ENCODE peak calls at places on chromosomes 3 and 15, in nine cellular contexts. One of them, this sample, is unnamed.

GRCh38 chr15:74470631-74471396 is 9.9 kb upstream of the UBL7 start:
- DNase-seq in AG08396: no peak
- DNase-seq in A549: no peak
- DNase-seq in stimulated activated CD4-positive, alpha-beta T cell treated with anti-CD3 and anti-CD28 coated beads, Interleukin-1b, Interleukin-23, amount 100 ng/mL, for 1 hour: no peak
- DNase-seq in HT1080: no peak
- DNase-seq in aorta: no peak
- DNase-seq in GM23338: no peak
- DNase-seq in left lung: no peak
- DNase-seq in BE2C: no peak
- DNase-seq in this sample: no peak

GRCh38 chr3:15628967-15629366 is 27.4 kb downstream of the BTD start:
- DNase-seq in AG08396: no peak
- DNase-seq in A549: no peak
- DNase-seq in stimulated activated CD4-positive, alpha-beta T cell treated with anti-CD3 and anti-CD28 coated beads, Interleukin-1b, Interleukin-23, amount 100 ng/mL, for 1 hour: no peak
- DNase-seq in HT1080: peak
- DNase-seq in aorta: no peak
- DNase-seq in GM23338: no peak
- DNase-seq in left lung: no peak
- DNase-seq in BE2C: no peak
- DNase-seq in this sample: no peak

GRCh38 chr3:189049458-189050231 is 122.1 kb upstream of the TPRG1 start:
- DNase-seq in AG08396: no peak
- DNase-seq in A549: no peak
- DNase-seq in stimulated activated CD4-positive, alpha-beta T cell treated with anti-CD3 and anti-CD28 coated beads, Interleukin-1b, Interleukin-23, amount 100 ng/mL, for 1 hour: no peak
- DNase-seq in HT1080: no peak
- DNase-seq in aorta: no peak
- DNase-seq in GM23338: peak
- DNase-seq in left lung: no peak
- DNase-seq in BE2C: no peak
- DNase-seq in this sample: no peak

GRCh38 chr3:34305266-34305665 is 506.8 kb downstream of the PDCD6IP start:
- DNase-seq in AG08396: no peak
- DNase-seq in A549: no peak
- DNase-seq in stimulated activated CD4-positive, alpha-beta T cell treated with anti-CD3 and anti-CD28 coated beads, Interleukin-1b, Interleukin-23, amount 100 ng/mL, for 1 hour: no peak
- DNase-seq in HT1080: no peak
- DNase-seq in aorta: no peak
- DNase-seq in GM23338: no peak
- DNase-seq in left lung: no peak
- DNase-seq in BE2C: no peak
- DNase-seq in this sample: no peak

GRCh38 chr15:101127503-101128076 is 124.3 kb downstream of the CHSY1 start:
- DNase-seq in AG08396: peak
- DNase-seq in A549: no peak
- DNase-seq in stimulated activated CD4-positive, alpha-beta T cell treated with anti-CD3 and anti-CD28 coated beads, Interleukin-1b, Interleukin-23, amount 100 ng/mL, for 1 hour: no peak
- DNase-seq in HT1080: peak
- DNase-seq in aorta: peak
- DNase-seq in GM23338: no peak
- DNase-seq in left lung: no peak
- DNase-seq in BE2C: peak
- DNase-seq in this sample: peak

GRCh38 chr15:37618368-37618767 is 316.1 kb upstream of the TMCO5A start:
- DNase-seq in AG08396: no peak
- DNase-seq in A549: no peak
- DNase-seq in stimulated activated CD4-positive, alpha-beta T cell treated with anti-CD3 and anti-CD28 coated beads, Interleukin-1b, Interleukin-23, amount 100 ng/mL, for 1 hour: no peak
- DNase-seq in HT1080: no peak
- DNase-seq in aorta: no peak
- DNase-seq in GM23338: no peak
- DNase-seq in left lung: no peak
- DNase-seq in BE2C: no peak
- DNase-seq in this sample: no peak

GRCh38 chr3:38489766-38490165 is 6.4 kb upstream of the EXOG start:
- DNase-seq in AG08396: no peak
- DNase-seq in A549: no peak
- DNase-seq in stimulated activated CD4-positive, alpha-beta T cell treated with anti-CD3 and anti-CD28 coated beads, Interleukin-1b, Interleukin-23, amount 100 ng/mL, for 1 hour: no peak
- DNase-seq in HT1080: no peak
- DNase-seq in aorta: no peak
- DNase-seq in GM23338: no peak
- DNase-seq in left lung: no peak
- DNase-seq in BE2C: no peak
- DNase-seq in this sample: no peak

GRCh38 chr3:196454935-196455334 is 22.7 kb upstream of the UBXN7 start:
- DNase-seq in AG08396: no peak
- DNase-seq in A549: no peak
- DNase-seq in stimulated activated CD4-positive, alpha-beta T cell treated with anti-CD3 and anti-CD28 coated beads, Interleukin-1b, Interleukin-23, amount 100 ng/mL, for 1 hour: no peak
- DNase-seq in HT1080: no peak
- DNase-seq in aorta: no peak
- DNase-seq in GM23338: no peak
- DNase-seq in left lung: no peak
- DNase-seq in BE2C: no peak
- DNase-seq in this sample: peak

GRCh38 chr3:10015476-10015904 is 10.7 kb upstream of the FANCD2 start:
- DNase-seq in AG08396: peak
- DNase-seq in A549: peak
- DNase-seq in stimulated activated CD4-positive, alpha-beta T cell treated with anti-CD3 and anti-CD28 coated beads, Interleukin-1b, Interleukin-23, amount 100 ng/mL, for 1 hour: no peak
- DNase-seq in HT1080: peak
- DNase-seq in aorta: peak
- DNase-seq in GM23338: no peak
- DNase-seq in left lung: no peak
- DNase-seq in BE2C: no peak
- DNase-seq in this sample: peak

GRCh38 chr15:21260966-21261395 is 179.3 kb downstream of the POTEB3 start:
- DNase-seq in AG08396: no peak
- DNase-seq in A549: peak
- DNase-seq in stimulated activated CD4-positive, alpha-beta T cell treated with anti-CD3 and anti-CD28 coated beads, Interleukin-1b, Interleukin-23, amount 100 ng/mL, for 1 hour: no peak
- DNase-seq in HT1080: peak
- DNase-seq in aorta: peak
- DNase-seq in GM23338: no peak
- DNase-seq in left lung: peak
- DNase-seq in BE2C: no peak
- DNase-seq in this sample: no peak